ENCODE peak calls at places on chromosomes 16 and 17, in nine cellular contexts. C, X, F, B, R, N, D, I and W are unnamed samples.

GRCh38 chr16:65876624-65877023 is 489.9 kb upstream of the CDH5 start:
- DNase-seq in C (no peak), X (no peak), F (no peak), B (no peak), R (no peak), N (no peak), D (no peak), I (no peak), W (no peak)

GRCh38 chr16:60346256-60346655 is 1612.1 kb upstream of the GOT2 start:
- DNase-seq in C (no peak), X (no peak), F (no peak), B (no peak), R (no peak), N (no peak), D (no peak), I (no peak), W (no peak)

GRCh38 chr17:35817196-35817595 is 7.9 kb downstream of the TAF15 start:
- DNase-seq in C (no peak), X (no peak), F (no peak), B (no peak), R (no peak), N (no peak), D (no peak), I (no peak), W (no peak)

GRCh38 chr16:11700264-11701029 is 32.2 kb downstream of the SNN start:
- DNase-seq in C (no peak), X (no peak), F (no peak), B (no peak), R (peak), N (no peak), D (no peak), I (no peak), W (no peak)

GRCh38 chr17:21199856-21200255 is 14.1 kb downstream of the TMEM11 start:
- DNase-seq in C (no peak), X (no peak), F (no peak), B (no peak), R (no peak), N (no peak), D (no peak), I (no peak), W (no peak)

GRCh38 chr17:78651551-78651950 is 74.4 kb upstream of the DNAH17 start:
- DNase-seq in C (no peak), X (no peak), F (no peak), B (no peak), R (no peak), N (no peak), D (no peak), I (no peak), W (no peak)

GRCh38 chr16:30777591-30778297 is 9.3 kb downstream of the ZNF629 start:
- DNase-seq in C (no peak), X (no peak), F (no peak), B (no peak), R (no peak), N (no peak), D (no peak), I (no peak), W (no peak)

GRCh38 chr17:56819030-56819429 is 14.7 kb downstream of the C17orf67 start:
- DNase-seq in C (no peak), X (no peak), F (no peak), B (no peak), R (no peak), N (no peak), D (no peak), I (no peak), W (no peak)

GRCh38 chr16:24721830-24722238 is 7.6 kb upstream of the TNRC6A start:
- DNase-seq in C (no peak), X (no peak), F (no peak), B (no peak), R (no peak), N (peak), D (no peak), I (no peak), W (no peak)

GRCh38 chr16:1355591-1355990 is 3.9 kb downstream of the GNPTG start:
- DNase-seq in C (no peak), X (no peak), F (no peak), B (no peak), R (no peak), N (no peak), D (no peak), I (no peak), W (no peak)

GRCh38 chr17:2179615-2180295 is 123.8 kb downstream of the SMG6 start:
- DNase-seq in C (no peak), X (peak), F (peak), B (peak), R (peak), N (no peak), D (no peak), I (peak), W (no peak)

GRCh38 chr16:75306102-75306762 is 54.8 kb upstream of the BCAR1 start:
- DNase-seq in C (no peak), X (no peak), F (no peak), B (no peak), R (no peak), N (no peak), D (no peak), I (no peak), W (no peak)